ENCODE peak calls at places on chromosomes 2 and 18, in eight cellular contexts. T is osteocyte, F is neural progenitor cell, E is endothelial cell, X is NB4, D is body of pancreas, L is pancreas, B is AG10803. A is an unnamed sample.

GRCh38 chr2:180033993-180034894 is 27.1 kb upstream of the CWC22 start:
- DNase-seq in L (no peak), T (peak; percentile 89), D (no peak), B (no peak), E (no peak), X (no peak), F (peak; percentile 45), A (no peak)

GRCh38 chr2:69462780-69463179 is 25.5 kb upstream of the NFU1 start:
- DNase-seq in L (no peak), B (no peak), E (no peak), X (no peak), F (no peak), T (no peak), D (no peak), A (no peak)

GRCh38 chr2:16227811-16228462 is 287.6 kb downstream of the MYCN start:
- DNase-seq in F (no peak), B (no peak), T (no peak), L (no peak), X (no peak), D (no peak), E (no peak), A (no peak)

GRCh38 chr2:160205511-160205910 is 5.4 kb upstream of the ITGB6 start:
- DNase-seq in E (no peak), D (peak; percentile 26), L (no peak), X (no peak), B (peak; percentile 91), F (no peak), T (peak; percentile 88), A (no peak)

GRCh38 chr2:42949125-42949524 is 156.7 kb upstream of the HAAO start:
- DNase-seq in T (no peak), L (no peak), X (no peak), E (no peak), B (no peak), F (no peak), D (peak; percentile 64), A (no peak)

GRCh38 chr2:171492664-171493063 is 29.6 kb upstream of the CYBRD1 start:
- DNase-seq in D (no peak), E (no peak), F (no peak), L (no peak), X (no peak), B (no peak), T (no peak), A (no peak)

GRCh38 chr2:101986386-101986785 is 5.4 kb upstream of the IL1R2 start:
- DNase-seq in X (no peak), D (no peak), T (no peak), E (no peak), L (no peak), B (no peak), F (no peak), A (no peak)

GRCh38 chr18:59219672-59220163 is at the start of gene GRP:
- DNase-seq in L (no peak), F (peak; percentile 72), B (no peak), E (no peak), D (no peak), X (no peak), T (no peak), A (no peak)

GRCh38 chr18:75132471-75132870 is 76.5 kb downstream of the PTGR3 start:
- DNase-seq in D (no peak), T (peak; percentile 54), E (no peak), B (no peak), X (no peak), L (no peak), F (no peak), A (no peak)

GRCh38 chr2:121294881-121295840 is 10.2 kb upstream of the TFCP2L1 start:
- DNase-seq in B (no peak), X (no peak), L (no peak), D (no peak), E (no peak), T (peak; percentile 70), F (no peak), A (no peak)

GRCh38 chr2:30110773-30111172 is 36.0 kb upstream of the YPEL5 start:
- DNase-seq in T (no peak), E (no peak), D (no peak), B (peak; percentile 22), F (no peak), L (no peak), X (no peak), A (no peak)

GRCh38 chr2:190627881-190628412 is 20.9 kb upstream of the NAB1 start:
- DNase-seq in F (peak; percentile 46), T (no peak), D (peak; percentile 25), L (no peak), B (peak; percentile 21), X (peak; percentile 57), E (peak; percentile 13), A (peak; percentile 62)

GRCh38 chr2:108933691-108934117 is 55.3 kb downstream of the EDAR start:
- DNase-seq in E (no peak), F (no peak), L (no peak), D (no peak), T (no peak), X (no peak), B (no peak), A (no peak)

GRCh38 chr2:106816974-106817373 is 69.0 kb downstream of the ST6GAL2 start:
- DNase-seq in L (no peak), E (no peak), F (no peak), D (no peak), T (no peak), B (no peak), X (no peak), A (no peak)

GRCh38 chr2:64730551-64731305 is 77.0 kb upstream of the SERTAD2 start:
- DNase-seq in D (peak; percentile 86), L (peak; percentile 74), E (no peak), B (peak; percentile 77), T (no peak), X (peak; percentile 42), F (peak; percentile 54), A (no peak)

GRCh38 chr18:78980279-78980771 is 707 bp downstream of the SALL3 start:
- DNase-seq in E (peak; percentile 43), B (no peak), F (no peak), T (no peak), D (no peak), X (no peak), L (no peak), A (no peak)

DNA sequence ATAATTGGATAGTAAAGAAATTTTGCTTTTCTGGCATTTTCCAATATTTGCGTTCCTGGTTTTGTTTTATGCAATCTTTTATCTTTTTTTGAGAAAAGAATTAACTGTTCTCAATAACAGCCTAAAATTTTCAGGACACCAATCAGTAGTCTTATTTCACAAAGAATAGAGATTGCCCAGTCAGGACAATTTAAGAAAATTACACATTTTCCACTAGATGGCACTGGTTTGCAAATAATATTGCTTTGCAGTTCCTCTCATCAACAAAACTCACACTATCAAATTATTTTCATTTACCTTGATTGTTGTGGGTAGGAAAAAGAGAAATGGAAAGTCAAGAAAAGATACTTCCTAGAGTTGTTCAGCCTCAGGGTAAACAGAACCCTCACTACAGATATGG is 2.4 kb upstream of the RBM45 start:
- DNase-seq in F (peak; percentile 51), D (no peak), T (no peak), E (no peak), B (peak; percentile 55), X (peak; percentile 64), L (no peak), A (peak; percentile 56)
- TF ChIP-seq CTCF in F (peak; percentile 70), D (peak; percentile 64), T (peak; percentile 67), E (peak; percentile 62), B (peak; percentile 64), X (peak; percentile 47), L (peak; percentile 8), A (peak; percentile 52)

GRCh38 chr2:177211602-177212105 is 940 bp upstream of the HNRNPA3 start:
- DNase-seq in X (peak; percentile 26), D (no peak), B (no peak), T (no peak), F (no peak), E (no peak), L (no peak), A (no peak)

GRCh38 chr2:177212895-177213856 is 582 bp downstream of the HNRNPA3 start:
- DNase-seq in T (peak; percentile 96), E (peak; percentile 91), F (peak; percentile 95), X (peak; percentile 96), D (peak; percentile 96), L (peak; percentile 91), B (peak; percentile 93), A (peak; percentile 88)

GRCh38 chr2:177217247-177217843 is 4.8 kb downstream of the HNRNPA3 start:
- DNase-seq in D (no peak), B (no peak), T (no peak), E (no peak), X (no peak), F (no peak), L (no peak), A (no peak)

GRCh38 chr2:177211148-177211547 is 1.4 kb upstream of the HNRNPA3 start:
- DNase-seq in F (no peak), L (no peak), T (no peak), D (no peak), B (no peak), X (peak; percentile 26), E (no peak), A (no peak)

DNA sequence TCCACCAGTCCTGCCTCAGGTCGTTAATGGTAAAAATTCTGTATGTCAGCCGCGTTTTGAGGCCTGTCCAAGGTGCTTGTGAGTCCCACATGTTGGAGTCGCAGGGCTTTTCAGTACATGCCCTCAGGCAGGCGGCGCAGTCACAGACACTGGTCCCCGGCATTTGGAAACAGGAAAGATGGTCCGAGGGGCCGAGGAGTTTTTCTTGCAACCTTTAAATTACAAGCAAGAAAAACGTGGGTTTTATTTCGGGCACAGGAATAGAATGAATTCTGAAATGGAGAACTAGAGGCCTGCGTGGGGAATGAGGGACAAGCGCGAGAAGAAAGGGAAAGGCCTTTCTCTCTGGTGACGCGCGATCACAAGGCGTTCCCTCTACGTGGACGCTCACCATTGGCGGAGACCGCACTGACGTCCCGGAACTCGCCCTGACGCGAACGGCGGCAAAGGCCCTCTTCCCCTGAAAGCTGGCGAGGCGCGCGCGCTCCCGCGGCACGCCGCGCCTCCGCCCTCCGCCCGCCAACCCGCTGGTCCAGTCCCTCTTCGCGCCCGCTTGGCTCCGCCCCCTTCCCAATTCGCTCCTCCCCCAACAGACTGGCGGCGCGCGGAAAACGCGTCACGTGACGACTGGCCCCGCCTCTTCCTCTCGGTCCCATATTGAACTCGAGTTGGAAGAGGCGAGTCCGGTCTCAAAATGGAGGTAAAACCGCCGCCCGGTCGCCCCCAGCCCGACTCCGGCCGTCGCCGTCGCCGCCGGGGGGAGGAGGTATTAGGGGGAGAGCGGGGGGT is at the start of gene HNRNPA3:
- DNase-seq in T (peak; percentile 100), L (peak; percentile 100), D (peak; percentile 99), X (peak; percentile 99), E (peak; percentile 100), F (peak; percentile 99), B (peak; percentile 99), A (peak; percentile 99)
- TF ChIP-seq CTCF in T (peak; percentile 17), L (no peak), D (peak; percentile 24), X (no peak), E (no peak), F (peak; percentile 41), B (peak; percentile 39), A (no peak)

DNA sequence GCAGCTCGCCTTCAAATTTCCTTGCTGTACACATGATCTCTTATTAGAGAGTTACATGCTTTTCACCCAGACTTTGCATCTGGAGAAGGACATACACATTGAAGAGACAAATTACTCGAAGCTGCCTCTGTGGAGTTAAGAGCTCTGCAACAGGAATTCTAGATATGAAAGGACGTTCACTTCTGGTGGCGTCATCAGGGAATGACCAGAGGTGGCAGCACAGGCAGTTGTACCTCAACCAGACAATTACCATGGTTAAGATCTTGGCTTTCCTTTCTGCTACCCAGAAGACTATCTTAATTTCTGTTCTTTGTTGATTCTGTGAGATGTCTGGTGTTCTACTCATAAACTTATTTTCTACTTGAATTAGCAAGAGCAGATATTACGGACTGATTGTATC is 39.1 kb upstream of the MC4R start:
- DNase-seq in B (no peak), T (no peak), X (peak; percentile 12), D (no peak), L (no peak), E (peak; percentile 9), F (peak; percentile 21), A (no peak)
- TF ChIP-seq CTCF in B (peak; percentile 1), T (peak; percentile 22), X (peak; percentile 40), D (no peak), L (no peak), E (no peak), F (peak; percentile 44), A (no peak)

GRCh38 chr18:7789853-7790552 is 222.9 kb downstream of the PTPRM start:
- DNase-seq in D (peak; percentile 23), T (no peak), L (no peak), X (peak; percentile 6), F (peak; percentile 79), E (peak; percentile 33), B (peak; percentile 43), A (no peak)
- TF ChIP-seq CTCF in D (peak; percentile 64), T (peak; percentile 76), L (no peak), X (peak; percentile 14), F (peak; percentile 67), E (peak; percentile 74), B (peak; percentile 65), A (no peak)